ENCODE peak calls at places on chromosomes 3 and 15, in eight cellular contexts. G, N, O, S, T, Z, Q and F are unnamed samples.

GRCh38 chr15:47541587-47541986 is 175.7 kb upstream of the SEMA6D start:
- DNase-seq in Q (no peak), T (no peak), G (no peak), O (no peak), S (no peak), Z (no peak), N (no peak), F (no peak)

GRCh38 chr3:72247645-72248388 is 462.9 kb upstream of the PROK2 start:
- DNase-seq in Q (no peak), O (peak; percentile 30), S (no peak), T (peak; percentile 26), N (no peak), Z (no peak), G (no peak), F (no peak)

GRCh38 chr3:15778332-15778858 is 19.4 kb downstream of the ANKRD28 start:
- DNase-seq in G (no peak), O (no peak), T (no peak), S (no peak), Z (no peak), N (no peak), Q (no peak), F (no peak)

GRCh38 chr3:47976135-47976758 is 40.0 kb downstream of the MAP4 start:
- DNase-seq in G (no peak), T (no peak), O (no peak), N (no peak), S (no peak), Z (no peak), Q (no peak), F (no peak)

GRCh38 chr15:100726426-100727190 is 124.2 kb downstream of the ASB7 start:
- DNase-seq in G (no peak), O (no peak), N (peak; percentile 57), T (no peak), S (no peak), Z (no peak), Q (no peak), F (no peak)

GRCh38 chr3:50126287-50127211 is 28.6 kb upstream of the SEMA3F start:
- DNase-seq in Z (no peak), N (peak; percentile 70), T (no peak), S (no peak), Q (no peak), O (no peak), G (peak; percentile 90), F (peak; percentile 66)

GRCh38 chr15:43792761-43793493 is 807 bp downstream of the SERF2 start:
- DNase-seq in O (no peak), S (peak; percentile 4), N (peak; percentile 40), Q (no peak), G (peak; percentile 57), Z (no peak), T (no peak), F (peak; percentile 57)

GRCh38 chr3:58271901-58272501 is 34.0 kb upstream of the RPP14 start:
- DNase-seq in Q (no peak), N (peak; percentile 92), S (peak; percentile 79), Z (no peak), G (peak; percentile 97), T (no peak), O (no peak), F (no peak)

GRCh38 chr15:46111730-46112129 is 476.9 kb downstream of the SQOR start:
- DNase-seq in O (no peak), Q (no peak), N (no peak), T (no peak), G (no peak), Z (no peak), S (no peak), F (no peak)

GRCh38 chr3:111325160-111325707 is 216.8 kb upstream of the CD96 start:
- DNase-seq in Z (no peak), T (no peak), O (no peak), S (no peak), Q (no peak), G (no peak), N (no peak), F (no peak)

GRCh38 chr15:75170711-75171341 is 30.9 kb upstream of the C15orf39 start:
- DNase-seq in N (peak; percentile 38), S (no peak), O (no peak), Z (no peak), T (no peak), G (no peak), Q (no peak), F (no peak)

GRCh38 chr15:58551764-58552504 is 120.1 kb downstream of the LIPC start:
- DNase-seq in G (peak; percentile 83), Q (no peak), Z (no peak), N (peak; percentile 95), O (no peak), S (no peak), T (no peak), F (no peak)

GRCh38 chr3:71051893-71052687 is 531.4 kb downstream of the FOXP1 start:
- DNase-seq in N (peak; percentile 62), Q (no peak), T (no peak), G (no peak), S (no peak), Z (no peak), O (no peak), F (no peak)

GRCh38 chr3:112667599-112667998 is 26.7 kb upstream of the CCDC80 start:
- DNase-seq in Z (no peak), Q (no peak), G (no peak), O (no peak), T (no peak), N (no peak), S (no peak), F (no peak)

GRCh38 chr15:45402955-45403892 is 24.9 kb upstream of the GATM start:
- DNase-seq in O (no peak), Q (no peak), S (peak; percentile 45), N (peak; percentile 39), G (peak; percentile 19), Z (peak; percentile 34), T (no peak), F (peak; percentile 43)

GRCh38 chr15:40763801-40764765 is at the start of gene GCHFR:
- DNase-seq in Z (peak; percentile 54), N (peak; percentile 59), O (peak; percentile 50), Q (peak; percentile 22), G (peak; percentile 80), T (no peak), S (no peak), F (peak; percentile 87)